ENCODE peak calls at places on chromosomes 6 and 20, in six cellular contexts. Z is lung; O is CD4-positive, alpha-beta T cell; E is breast epithelium; K is GM12878; G is CD4-positive, alpha-beta memory T cell. D is an unnamed sample. For H3K27me3, the result is how much of the 10 kb centered on the place peaks cover.

GRCh38 chr6:24743265-24743943 is 24.4 kb upstream of the C6orf62 start:
- DNase-seq in Z (peak), O (no peak), E (no peak), K (peak), G (no peak), D (no peak)

GRCh38 chr20:12394786-12395185 is 477.1 kb downstream of the BTBD3 start:
- DNase-seq in Z (no peak), O (no peak), E (no peak), K (no peak), G (no peak), D (no peak)

GRCh38 chr20:38645318-38645717 is 43.7 kb downstream of the ARHGAP40 start:
- DNase-seq in Z (no peak), O (no peak), E (no peak), K (no peak), G (no peak), D (no peak)

GRCh38 chr6:121582262-121582661 is 146.8 kb downstream of the GJA1 start:
- DNase-seq in Z (no peak), O (no peak), E (no peak), K (no peak), G (no peak), D (no peak)

GRCh38 chr20:22507240-22507961 is 77.0 kb downstream of the FOXA2 start:
- DNase-seq in Z (no peak), O (no peak), E (no peak), K (no peak), G (no peak), D (no peak)

GRCh38 chr20:19808498-19808897 is 50.4 kb downstream of the RIN2 start:
- DNase-seq in Z (no peak), O (no peak), E (no peak), K (no peak), G (no peak), D (no peak)

GRCh38 chr6:85864453-85865401 is 222.0 kb upstream of the SYNCRIP start:
- DNase-seq in Z (no peak), O (no peak), E (no peak), K (no peak), G (no peak), D (no peak)

GRCh38 chr20:34713194-34713943 is 9.2 kb downstream of the TP53INP2 start:
- DNase-seq in Z (no peak), O (no peak), E (no peak), K (peak), G (no peak), D (no peak)

GRCh38 chr6:2556761-2557160 is 194.0 kb downstream of the MYLK4 start:
- DNase-seq in Z (no peak), O (no peak), E (no peak), K (no peak), G (no peak), D (no peak)

GRCh38 chr6:4910060-4910746 is 93.6 kb downstream of the RPP40 start:
- DNase-seq in Z (peak), O (no peak), E (no peak), K (no peak), G (no peak), D (no peak)

GRCh38 chr20:44733341-44734069 is 12.2 kb upstream of the KCNK15 start:
- DNase-seq in Z (peak), O (peak), E (peak), K (no peak), G (peak), D (peak)

GRCh38 chr6:129555206-129555832 is 154.7 kb downstream of the ARHGAP18 start:
- DNase-seq in Z (no peak), O (no peak), E (no peak), K (no peak), G (no peak), D (no peak)

GRCh38 chr6:39922821-39923220 is 11.4 kb downstream of the MOCS1 start:
- DNase-seq in Z (no peak), O (no peak), E (no peak), K (no peak), G (no peak), D (no peak)

GRCh38 chr6:87832025-87832825 is 130.2 kb upstream of the AKIRIN2 start:
- DNase-seq in Z (no peak), O (no peak), E (no peak), K (peak), G (peak), D (no peak)

GRCh38 chr6:9842004-9842720 is 572.7 kb downstream of the TFAP2A start:
- DNase-seq in Z (no peak), O (no peak), E (no peak), K (no peak), G (no peak), D (no peak)

GRCh38 chr6:122754191-122754731 is 25.3 kb upstream of the FABP7 start:
- DNase-seq in Z (no peak), O (no peak), E (no peak), K (no peak), G (no peak), D (no peak)

GRCh38 chr20:50191566-50192363 is 1.1 kb downstream of the CEBPB start:
- DNase-seq in Z (no peak), O (peak), E (peak), K (no peak), G (peak), D (no peak)

GRCh38 chr20:58010186-58010585 is 218.3 kb downstream of the ANKRD60 start:
- DNase-seq in Z (no peak), O (no peak), E (no peak), K (no peak), G (no peak), D (no peak)

GRCh38 chr20:6122873-6123649 is at the start of gene FERMT1:
- DNase-seq in Z (peak), O (no peak), E (no peak), K (no peak), G (no peak), D (no peak)

GRCh38 chr6:104711371-104711770 is 148.3 kb downstream of the HACE1 start:
- DNase-seq in Z (peak), O (no peak), E (no peak), K (no peak), G (no peak), D (no peak)

GRCh38 chr6:121857551-121857950 is 422.1 kb downstream of the GJA1 start:
- DNase-seq in Z (no peak), O (no peak), E (no peak), K (no peak), G (no peak), D (no peak)

GRCh38 chr6:106892186-106892585 is 82.3 kb downstream of the CD24 start:
- DNase-seq in Z (no peak), O (no peak), E (no peak), K (no peak), G (no peak), D (no peak)

GRCh38 chr20:53574259-53574789 is 19.3 kb downstream of the ZNF217 start:
- DNase-seq in Z (no peak), O (no peak), E (no peak), K (no peak), G (no peak), D (no peak)

GRCh38 chr6:112184996-112185395 is 69.4 kb downstream of the LAMA4 start:
- DNase-seq in Z (no peak), O (no peak), E (no peak), K (no peak), G (no peak), D (no peak)

GRCh38 chr20:33656783-33657703 is 5.1 kb upstream of the C20orf144 start:
- DNase-seq in Z (no peak), O (no peak), E (no peak), K (no peak), G (no peak), D (no peak)

DNA sequence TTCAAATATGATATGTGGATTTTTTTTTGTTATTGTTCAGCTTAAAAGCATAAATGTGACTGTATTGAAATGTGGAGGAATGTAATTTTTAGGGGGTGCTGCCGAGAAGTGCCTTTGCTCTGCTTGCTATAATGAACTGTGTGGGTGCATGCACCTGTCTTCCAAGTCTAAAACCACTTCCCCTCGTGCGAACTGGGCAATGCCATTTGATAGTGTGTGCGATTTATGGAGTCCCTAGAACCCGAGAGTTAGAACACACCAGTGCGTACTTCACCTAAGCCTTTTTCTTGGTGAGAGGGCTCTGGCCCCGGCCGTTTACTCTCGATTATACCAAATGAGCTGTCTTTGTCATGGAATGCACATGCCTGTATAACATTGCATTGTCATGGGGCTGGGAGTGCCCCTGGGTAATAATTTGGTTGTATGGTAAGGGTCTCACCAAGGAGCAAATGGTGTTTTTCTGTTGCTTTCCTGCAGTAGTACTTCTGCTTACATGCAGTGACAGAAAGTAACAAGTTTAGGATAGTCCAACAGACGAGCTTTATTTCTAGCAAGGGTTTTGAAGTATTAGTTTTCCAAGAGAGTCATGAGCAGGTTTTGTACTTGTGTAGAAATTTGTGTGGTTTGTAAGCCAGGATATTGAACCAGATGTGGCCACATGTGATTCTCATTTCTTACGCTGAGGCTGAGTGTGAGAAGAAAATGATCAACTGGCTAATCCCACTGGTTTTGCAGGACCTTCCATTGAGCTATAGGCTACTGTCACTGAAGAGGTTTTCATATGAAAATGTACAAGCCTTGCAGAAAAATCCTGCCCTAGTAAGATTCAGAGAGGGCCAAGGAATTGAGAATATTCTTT is 172.4 kb downstream of the DTNBP1 start:
- DNase-seq in Z (no peak), O (no peak), E (no peak), K (no peak), G (no peak), D (no peak)
- H3K27ac ChIP-seq in Z (no peak), O (no peak), E (no peak), K (no peak), G (no peak), D (peak)

DNA sequence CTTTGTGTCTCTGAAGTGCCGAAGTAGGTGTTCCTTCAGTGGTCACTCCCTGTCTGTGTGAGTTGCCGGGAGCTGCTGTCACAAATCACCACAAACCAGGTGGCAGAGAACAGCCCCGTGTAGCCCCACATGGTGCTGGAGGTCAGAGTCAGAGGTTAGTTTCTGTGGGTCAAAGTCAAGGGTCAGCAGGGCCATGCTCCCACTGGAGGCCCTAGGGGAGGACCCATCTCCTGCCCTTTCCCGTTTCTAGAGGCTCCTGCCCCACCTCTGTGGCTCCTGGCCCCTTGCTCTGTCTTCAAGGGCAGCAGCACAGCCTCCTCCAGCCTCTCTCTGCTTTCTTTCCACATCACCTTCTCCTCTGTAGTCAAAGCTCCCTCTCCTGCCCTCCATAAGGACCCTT is 264.3 kb downstream of the TAF4 start:
- DNase-seq in Z (no peak), O (no peak), E (no peak), K (no peak), G (no peak), D (no peak)
- H3K27me3 ChIP-seq in Z (under half), O (under half), E (under half), K (under half), G (under half), D (under half)

DNA sequence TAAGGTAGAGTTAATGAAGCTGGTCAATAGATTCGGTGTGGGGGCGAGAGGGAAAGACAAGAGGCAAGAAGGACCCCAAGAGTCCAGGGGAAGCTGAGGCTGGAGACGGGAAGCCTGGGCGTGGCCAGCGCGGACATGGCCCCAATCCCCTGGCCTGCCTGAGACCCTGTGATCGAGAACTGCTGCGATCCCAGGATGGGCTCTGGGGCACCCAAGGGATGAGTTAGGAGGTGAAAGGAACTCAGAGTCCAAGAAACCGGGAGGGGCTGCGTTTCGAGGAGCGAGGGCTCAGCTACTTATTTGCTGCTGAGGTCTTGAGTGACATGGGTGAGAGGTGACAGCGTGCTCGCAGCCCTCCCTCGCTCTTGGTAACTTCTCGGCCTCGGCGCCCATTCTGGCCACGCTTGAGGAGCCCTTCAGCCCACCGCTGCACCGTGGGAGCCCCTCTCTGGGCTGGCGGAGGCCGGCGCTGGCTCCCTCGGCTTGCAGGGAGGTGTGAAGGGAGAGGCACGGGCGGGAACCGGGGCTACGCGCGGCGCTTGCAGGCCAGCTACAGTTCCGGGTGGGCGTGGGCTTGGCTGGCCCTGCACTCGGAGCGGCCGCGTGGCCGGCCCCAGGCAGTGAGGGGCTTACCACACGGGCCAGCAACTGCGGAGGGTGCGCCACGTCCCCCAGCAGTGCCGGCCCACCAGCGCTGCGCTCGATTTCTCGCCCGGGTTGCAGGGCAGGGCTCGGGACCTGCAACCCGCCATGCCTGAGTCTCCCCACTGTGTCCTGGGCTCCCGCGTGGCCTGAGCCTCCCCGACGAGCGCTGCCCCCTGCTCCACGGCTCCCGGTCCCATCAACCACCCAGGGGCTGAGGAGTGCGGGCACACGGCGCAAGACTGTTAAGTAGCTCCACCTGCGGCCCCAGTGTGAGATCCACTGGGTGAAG is 58.2 kb downstream of the IRF4 start:
- DNase-seq in Z (no peak), O (no peak), E (no peak), K (no peak), G (no peak), D (no peak)
- H3K27ac ChIP-seq in Z (no peak), O (no peak), E (no peak), K (no peak), G (no peak), D (no peak)

GRCh38 chr20:61523145-61523544 is 271.1 kb downstream of the CDH4 start:
- DNase-seq in Z (no peak), O (no peak), E (no peak), K (no peak), G (no peak), D (no peak)
- H3K27me3 ChIP-seq in Z (under half), O (under half), E (under half), K (under half), G (under half), D (under half)

DNA sequence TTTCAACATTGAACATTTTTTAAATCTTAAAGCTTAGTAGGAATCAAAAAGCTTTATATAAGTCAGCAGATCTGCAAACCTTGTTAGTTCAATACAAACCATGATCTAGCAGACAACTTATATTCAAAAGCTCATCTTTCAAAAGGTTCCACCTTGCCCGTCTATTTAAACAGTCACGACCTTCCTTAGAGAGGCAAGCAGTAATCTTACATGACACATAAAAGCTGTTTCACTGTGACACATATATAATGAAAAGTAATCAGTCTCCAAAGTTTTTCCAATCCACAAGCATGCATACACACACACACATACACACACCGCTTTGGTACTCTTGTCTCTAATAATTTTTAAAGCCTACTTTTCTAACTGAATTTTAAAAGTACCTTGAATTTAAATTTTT is 12.9 kb downstream of the SOD2 start:
- DNase-seq in Z (no peak), O (no peak), E (no peak), K (no peak), G (no peak), D (no peak)
- H3K27ac ChIP-seq in Z (no peak), O (no peak), E (no peak), K (no peak), G (no peak), D (no peak)

DNA sequence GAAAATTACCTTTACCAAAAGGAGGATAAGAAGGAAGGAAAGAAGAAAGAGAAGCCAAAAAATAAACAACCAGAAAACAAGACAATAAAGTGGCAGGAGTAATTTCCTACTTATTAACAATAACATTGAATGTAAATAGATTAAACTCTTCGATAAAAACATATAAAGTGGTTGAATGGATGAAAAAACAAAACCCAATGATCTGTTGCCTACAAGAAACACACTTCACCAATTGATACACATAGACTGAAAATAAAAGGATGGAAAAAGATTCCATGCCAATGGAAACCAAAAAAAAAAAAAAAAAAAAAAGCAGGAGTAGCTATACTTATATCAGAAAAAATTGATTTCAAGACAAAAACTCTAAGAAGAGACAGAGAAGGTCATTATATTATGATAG is 518.9 kb downstream of the BCKDHB start:
- DNase-seq in Z (no peak), O (no peak), E (no peak), K (no peak), G (no peak), D (no peak)
- H3K27me3 ChIP-seq in Z (under half), O (under half), E (under half), K (under half), G (under half), D (under half)

DNA sequence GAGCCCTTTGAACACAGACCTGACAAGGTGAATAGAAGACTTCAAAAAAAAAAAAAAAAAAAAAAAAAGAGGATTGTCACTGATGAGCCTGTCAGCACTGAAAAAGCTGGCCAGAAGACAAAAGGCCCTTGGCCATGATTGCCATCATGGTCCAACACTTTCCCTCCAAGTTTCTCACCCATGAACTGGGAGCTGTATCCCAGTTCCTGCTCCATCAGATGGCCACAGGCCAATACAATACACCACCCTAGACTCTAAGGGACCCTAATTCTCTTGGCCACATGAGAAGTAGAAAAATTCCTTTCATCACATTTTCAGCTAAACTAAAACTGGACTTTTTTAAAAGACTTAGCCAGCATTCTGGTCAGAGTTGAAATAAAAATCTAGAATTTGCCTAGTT is 50.2 kb downstream of the NUDT3 start:
- DNase-seq in Z (no peak), O (no peak), E (no peak), K (no peak), G (no peak), D (no peak)
- H3K27ac ChIP-seq in Z (no peak), O (no peak), E (no peak), K (no peak), G (no peak), D (no peak)

DNA sequence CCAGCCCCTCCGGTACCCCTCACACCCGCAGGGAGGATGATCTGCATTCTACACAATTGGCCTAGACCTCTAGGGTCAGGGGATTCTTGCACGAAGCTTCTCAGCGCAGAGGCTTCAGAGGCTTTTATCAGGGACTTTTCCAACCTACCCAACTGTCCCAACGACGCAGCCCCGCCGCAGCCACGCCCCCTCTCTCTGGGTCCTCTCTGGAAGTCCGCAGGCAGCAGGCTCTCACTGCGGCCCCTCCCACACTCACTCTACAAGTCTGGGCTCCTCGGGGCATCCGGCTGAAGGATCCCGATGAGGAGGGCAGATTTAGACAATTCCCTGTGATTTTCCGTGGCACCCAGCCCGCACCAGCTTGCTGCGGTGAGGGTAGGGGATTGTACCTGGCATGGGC is 227.7 kb upstream of the RNF24 start:
- DNase-seq in Z (no peak), O (no peak), E (no peak), K (no peak), G (no peak), D (no peak)
- H3K27me3 ChIP-seq in Z (under half), O (under half), E (under half), K (under half), G (under half), D (under half)

D was measured in tibial nerve.